ENCODE peak calls at places on chromosomes 3 and 15, in seven cellular contexts. T, L, F, M, N, H and S are unnamed samples.

GRCh38 chr15:37135225-37135624 is 34.9 kb upstream of the MEIS2 start:
- DNase-seq in T (no peak), L (peak; percentile 24), F (no peak), M (no peak), N (no peak), H (peak; percentile 49), S (peak; percentile 26)

GRCh38 chr3:177377166-177377565 is 179.9 kb upstream of the TBL1XR1 start:
- DNase-seq in T (no peak), L (no peak), F (no peak), M (no peak), N (no peak), H (no peak), S (no peak)

GRCh38 chr15:81002254-81003022 is 1.7 kb downstream of the TLNRD1 start:
- DNase-seq in T (no peak), L (no peak), F (no peak), M (no peak), N (no peak), H (no peak), S (no peak)

GRCh38 chr3:52483577-52484495 is 11.3 kb upstream of the STAB1 start:
- DNase-seq in T (peak; percentile 61), L (no peak), F (no peak), M (no peak), N (no peak), H (no peak), S (no peak)

GRCh38 chr3:36901588-36901987 is 43.3 kb downstream of the TRANK1 start:
- DNase-seq in T (no peak), L (no peak), F (no peak), M (no peak), N (no peak), H (no peak), S (no peak)

GRCh38 chr15:64947211-64947610 is 35.5 kb downstream of the ANKDD1A start:
- DNase-seq in T (no peak), L (no peak), F (no peak), M (no peak), N (no peak), H (no peak), S (no peak)

GRCh38 chr3:33250712-33251111 is 26.5 kb upstream of the FBXL2 start:
- DNase-seq in T (no peak), L (no peak), F (no peak), M (no peak), N (no peak), H (no peak), S (no peak)

GRCh38 chr3:171225698-171226097 is 199.2 kb upstream of the SLC2A2 start:
- DNase-seq in T (no peak), L (no peak), F (no peak), M (no peak), N (no peak), H (no peak), S (peak; percentile 32)

GRCh38 chr3:137062250-137062649 is 104.5 kb downstream of the IL20RB start:
- DNase-seq in T (no peak), L (no peak), F (no peak), M (no peak), N (peak; percentile 47), H (no peak), S (no peak)

GRCh38 chr3:45026957-45027356 is 854 bp downstream of the CLEC3B start:
- DNase-seq in T (peak; percentile 4), L (no peak), F (no peak), M (no peak), N (no peak), H (peak; percentile 49), S (no peak)

GRCh38 chr15:51286816-51287215 is 51.6 kb downstream of the CYP19A1 start:
- DNase-seq in T (peak; percentile 15), L (no peak), F (no peak), M (no peak), N (no peak), H (no peak), S (peak; percentile 43)

DNA sequence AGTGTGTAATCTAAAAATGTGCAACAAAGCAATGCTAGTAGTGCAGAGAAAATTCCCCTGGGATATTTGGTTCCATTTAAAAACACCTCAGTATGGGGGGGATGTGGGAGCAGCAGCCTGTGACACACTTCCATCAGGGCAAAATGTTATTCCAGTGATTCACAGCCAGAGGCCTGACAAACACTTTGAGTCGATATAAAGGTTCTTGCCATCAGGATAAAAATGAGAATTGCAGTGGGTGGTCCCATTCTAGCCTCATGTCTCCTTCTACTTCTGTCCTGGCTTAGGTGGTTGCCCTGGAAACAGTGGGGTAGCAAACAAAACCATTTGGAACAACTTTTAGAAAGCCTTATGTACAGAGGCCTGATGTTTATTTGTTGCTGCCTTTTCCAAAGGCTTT is 84.0 kb upstream of the ZNF280D start:
- DNase-seq in T (no peak), L (no peak), F (no peak), M (no peak), N (no peak), H (no peak), S (no peak)
- TF ChIP-seq JUND in T (no peak), L (no peak), F (no peak), M (no peak), N (no peak), H (no peak), S (no peak)

DNA sequence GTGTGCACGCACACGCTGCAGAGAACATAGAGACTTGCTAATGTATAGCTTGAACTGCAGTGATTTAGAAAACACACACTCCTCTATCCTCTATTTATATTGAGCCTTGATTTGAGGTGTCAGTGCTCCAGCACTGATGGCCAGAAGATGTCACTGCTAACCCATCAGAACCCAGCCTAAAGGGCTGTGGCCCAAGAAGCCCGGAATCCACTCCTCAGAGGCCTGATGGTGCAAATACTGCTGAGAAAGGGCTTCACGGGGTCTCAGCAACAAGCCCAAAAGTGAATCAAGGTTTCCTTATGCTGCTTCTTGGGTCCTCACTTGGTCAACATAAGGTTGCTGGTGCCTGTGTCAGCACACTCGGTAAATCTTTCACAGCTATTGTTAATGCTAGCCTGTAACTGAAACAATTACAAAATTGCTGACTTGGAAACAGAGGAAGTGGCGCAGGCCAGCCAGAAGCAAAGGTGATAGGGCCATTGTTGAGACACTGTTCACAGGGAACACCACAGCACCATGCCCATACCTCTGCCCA is 60.3 kb downstream of the HEG1 start:
- DNase-seq in T (peak; percentile 49), L (peak; percentile 34), F (peak; percentile 29), M (peak; percentile 73), N (peak; percentile 20), H (peak; percentile 8), S (peak; percentile 78)
- TF ChIP-seq JUND in T (no peak), L (no peak), F (no peak), M (no peak), N (no peak), H (no peak), S (no peak)

DNA sequence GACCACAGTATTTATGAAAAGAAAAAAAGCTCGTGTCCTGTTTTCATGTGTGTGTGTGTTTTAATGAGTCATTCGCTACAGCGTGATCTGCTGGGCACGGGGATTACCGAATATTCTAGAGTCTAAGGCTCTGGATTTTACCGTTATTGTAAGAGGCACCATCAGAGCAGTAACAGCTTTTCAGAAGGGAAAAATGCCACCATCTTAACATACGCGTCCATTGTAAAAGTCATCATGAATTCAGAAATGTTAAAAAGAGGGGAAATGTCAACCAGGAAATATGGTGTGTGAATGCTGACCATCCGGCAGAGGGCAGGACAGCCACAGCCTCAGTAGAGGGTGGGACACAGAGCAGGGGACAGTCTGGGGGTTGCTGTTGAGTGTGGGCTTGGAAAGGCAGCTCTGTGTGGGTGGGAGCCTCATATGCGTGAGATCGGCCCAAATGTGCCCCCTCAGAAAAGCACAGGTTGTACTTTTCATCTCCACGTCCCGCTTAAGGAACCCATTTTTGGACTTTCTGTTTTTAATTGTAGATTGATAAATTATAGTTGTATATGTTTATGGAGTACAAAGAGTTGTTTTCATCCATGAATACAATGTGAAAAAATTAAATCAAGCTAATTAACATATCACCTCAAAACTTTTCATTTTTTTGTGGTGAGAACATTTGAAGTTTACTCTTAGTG is 69.6 kb downstream of the ASB7 start:
- DNase-seq in T (peak; percentile 33), L (peak; percentile 37), F (no peak), M (peak; percentile 85), N (no peak), H (peak; percentile 38), S (peak; percentile 51)
- TF ChIP-seq JUND in T (no peak), L (no peak), F (no peak), M (no peak), N (no peak), H (no peak), S (no peak)

GRCh38 chr3:94225176-94225742 is 162.4 kb downstream of the NSUN3 start:
- DNase-seq in T (no peak), L (no peak), F (no peak), M (no peak), N (no peak), H (no peak), S (no peak)
- TF ChIP-seq JUND in T (no peak), L (no peak), F (no peak), M (no peak), N (no peak), H (no peak), S (no peak)